ENCODE peak calls at places on chromosome 19, in five cellular contexts. One of them, this sample, is unnamed.

GRCh38 chr19:8041553-8041952 is 11.0 kb upstream of the CCL25 start:
- DNase-seq in IMR-90: no peak
- DNase-seq in HepG2: no peak
- DNase-seq in A549: no peak
- DNase-seq in K562: no peak
- DNase-seq in this sample: no peak

GRCh38 chr19:35063940-35064818 is 22.7 kb downstream of the HPN start:
- DNase-seq in IMR-90: peak
- DNase-seq in K562: no peak
- DNase-seq in A549: peak
- DNase-seq in HepG2: no peak
- DNase-seq in this sample: no peak

GRCh38 chr19:13099073-13099999 is 3.3 kb downstream of the LYL1 start:
- DNase-seq in K562: peak
- DNase-seq in IMR-90: no peak
- DNase-seq in A549: no peak
- DNase-seq in HepG2: no peak
- DNase-seq in this sample: no peak

GRCh38 chr19:15584541-15585115 is 30.4 kb upstream of the CYP4F8 start:
- DNase-seq in K562: peak
- DNase-seq in HepG2: peak
- DNase-seq in A549: peak
- DNase-seq in IMR-90: peak
- DNase-seq in this sample: peak

GRCh38 chr19:607301-608154 is 17.8 kb downstream of the HCN2 start:
- DNase-seq in HepG2: no peak
- DNase-seq in IMR-90: no peak
- DNase-seq in A549: no peak
- DNase-seq in K562: no peak
- DNase-seq in this sample: no peak

GRCh38 chr19:18795540-18795939 is 4.4 kb upstream of the COMP start:
- DNase-seq in IMR-90: no peak
- DNase-seq in HepG2: no peak
- DNase-seq in K562: no peak
- DNase-seq in A549: no peak
- DNase-seq in this sample: no peak

GRCh38 chr19:6587093-6587820 is 3.7 kb downstream of the CD70 start:
- DNase-seq in K562: peak
- DNase-seq in IMR-90: no peak
- DNase-seq in A549: no peak
- DNase-seq in HepG2: no peak
- DNase-seq in this sample: peak

GRCh38 chr19:8569066-8569761 is 8.0 kb downstream of the MYO1F start:
- DNase-seq in K562: peak
- DNase-seq in A549: peak
- DNase-seq in HepG2: no peak
- DNase-seq in IMR-90: peak
- DNase-seq in this sample: no peak

GRCh38 chr19:29823581-29824330 is 12.0 kb downstream of the CCNE1 start:
- DNase-seq in IMR-90: no peak
- DNase-seq in HepG2: no peak
- DNase-seq in A549: no peak
- DNase-seq in K562: no peak
- DNase-seq in this sample: no peak

GRCh38 chr19:18871543-18871942 is 24.4 kb downstream of the CERS1 start:
- DNase-seq in HepG2: no peak
- DNase-seq in IMR-90: no peak
- DNase-seq in A549: no peak
- DNase-seq in K562: peak
- DNase-seq in this sample: no peak

GRCh38 chr19:31908486-31909255 is 436.7 kb upstream of the ZNF507 start:
- DNase-seq in A549: no peak
- DNase-seq in HepG2: no peak
- DNase-seq in IMR-90: no peak
- DNase-seq in K562: no peak
- DNase-seq in this sample: no peak

GRCh38 chr19:42166336-42166735 is 34.1 kb upstream of the POU2F2 start:
- DNase-seq in K562: no peak
- DNase-seq in A549: no peak
- DNase-seq in HepG2: no peak
- DNase-seq in IMR-90: no peak
- DNase-seq in this sample: no peak

GRCh38 chr19:32387701-32388392 is 17.7 kb upstream of the DPY19L3 start:
- DNase-seq in A549: no peak
- DNase-seq in HepG2: no peak
- DNase-seq in IMR-90: peak
- DNase-seq in K562: no peak
- DNase-seq in this sample: no peak

GRCh38 chr19:40721936-40722661 is 5.2 kb downstream of the ITPKC start:
- DNase-seq in A549: no peak
- DNase-seq in HepG2: no peak
- DNase-seq in IMR-90: peak
- DNase-seq in K562: no peak
- DNase-seq in this sample: no peak

GRCh38 chr19:11264452-11265176 is 2.3 kb upstream of the DOCK6 start:
- DNase-seq in IMR-90: no peak
- DNase-seq in K562: peak
- DNase-seq in HepG2: peak
- DNase-seq in A549: peak
- DNase-seq in this sample: no peak

GRCh38 chr19:34319785-34320184 is 45.2 kb upstream of the GPI start:
- DNase-seq in K562: peak
- DNase-seq in IMR-90: peak
- DNase-seq in HepG2: no peak
- DNase-seq in A549: no peak
- DNase-seq in this sample: no peak

GRCh38 chr19:12726988-12727316 is 3.2 kb upstream of the TNPO2 start:
- DNase-seq in A549: no peak
- DNase-seq in IMR-90: no peak
- DNase-seq in HepG2: no peak
- DNase-seq in K562: peak
- DNase-seq in this sample: no peak

GRCh38 chr19:19324059-19324755 is 3.6 kb downstream of the MAU2 start:
- DNase-seq in IMR-90: no peak
- DNase-seq in A549: no peak
- DNase-seq in K562: no peak
- DNase-seq in HepG2: no peak
- DNase-seq in this sample: no peak

GRCh38 chr19:54871713-54872112 is 2.3 kb upstream of the FCAR start:
- DNase-seq in IMR-90: no peak
- DNase-seq in HepG2: no peak
- DNase-seq in K562: no peak
- DNase-seq in A549: no peak
- DNase-seq in this sample: no peak

GRCh38 chr19:42024622-42025111 is 30.6 kb upstream of the ATP1A3 start:
- DNase-seq in A549: no peak
- DNase-seq in IMR-90: peak
- DNase-seq in K562: no peak
- DNase-seq in HepG2: no peak
- DNase-seq in this sample: no peak

GRCh38 chr19:36106441-36106840 is 4.5 kb upstream of the OVOL3 start:
- DNase-seq in HepG2: no peak
- DNase-seq in IMR-90: no peak
- DNase-seq in A549: no peak
- DNase-seq in K562: no peak
- DNase-seq in this sample: no peak

GRCh38 chr19:48964205-48965032 is 690 bp upstream of the FTL start:
- DNase-seq in A549: peak
- DNase-seq in HepG2: peak
- DNase-seq in K562: peak
- DNase-seq in IMR-90: peak
- DNase-seq in this sample: no peak
- TF ChIP-seq MAFK in A549: no peak
- TF ChIP-seq MAFK in HepG2: no peak
- TF ChIP-seq MAFK in K562: no peak
- TF ChIP-seq MAFK in IMR-90: no peak
- TF ChIP-seq MAFK in this sample: no peak

GRCh38 chr19:48395499-48395898 is 2.0 kb downstream of the GRIN2D start:
- DNase-seq in HepG2: no peak
- DNase-seq in IMR-90: no peak
- DNase-seq in K562: no peak
- DNase-seq in A549: no peak
- DNase-seq in this sample: no peak

GRCh38 chr19:48394331-48395169 is 1.1 kb downstream of the GRIN2D start:
- DNase-seq in IMR-90: no peak
- DNase-seq in HepG2: no peak
- DNase-seq in A549: peak
- DNase-seq in K562: no peak
- DNase-seq in this sample: peak

GRCh38 chr19:48395170-48395455 is 1.6 kb downstream of the GRIN2D start:
- DNase-seq in A549: no peak
- DNase-seq in K562: no peak
- DNase-seq in HepG2: no peak
- DNase-seq in IMR-90: no peak
- DNase-seq in this sample: no peak

GRCh38 chr19:48393196-48393558 is 291 bp upstream of the GRIN2D start:
- DNase-seq in HepG2: no peak
- DNase-seq in K562: no peak
- DNase-seq in A549: peak
- DNase-seq in IMR-90: no peak
- DNase-seq in this sample: no peak

DNA sequence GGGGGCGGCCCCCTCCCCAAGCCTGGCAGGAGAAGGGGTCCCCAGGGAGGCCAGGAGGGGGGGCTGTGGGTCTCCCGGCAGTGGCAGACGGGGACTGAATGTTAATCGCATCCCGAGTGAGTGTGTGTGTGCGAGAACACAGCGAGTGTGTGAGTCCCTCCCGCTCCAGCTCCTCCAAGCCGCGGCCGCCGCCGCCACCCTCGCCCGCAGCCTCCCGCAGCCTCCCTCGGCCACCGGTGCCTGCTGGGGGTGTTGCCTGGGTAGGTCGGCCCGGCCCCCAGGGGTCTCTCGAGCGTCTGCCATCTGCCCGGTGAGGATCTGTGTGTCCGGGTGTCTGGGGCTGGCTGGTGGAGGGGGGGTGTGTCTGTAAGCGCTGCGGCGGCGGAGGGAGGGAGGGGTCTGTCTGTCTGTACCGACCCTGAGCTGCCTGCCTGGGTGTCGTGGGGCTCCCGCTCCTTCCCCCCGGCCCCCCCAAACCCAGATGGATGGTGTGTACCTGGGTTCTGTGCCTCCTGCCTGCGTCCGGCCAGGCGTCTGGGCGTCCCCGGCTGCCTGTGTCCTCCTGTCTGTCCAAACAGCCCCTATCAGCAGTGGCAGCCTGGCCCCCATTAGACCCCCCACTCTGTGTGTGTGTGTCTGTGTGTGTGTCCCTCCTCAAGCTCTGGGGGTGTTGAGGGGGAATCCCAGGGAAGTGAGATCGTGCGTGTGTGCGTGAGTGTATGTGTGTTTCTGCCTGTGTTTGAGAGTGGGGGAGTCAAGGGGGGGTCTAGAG is at the start of gene GRIN2D:
- DNase-seq in IMR-90: peak
- DNase-seq in K562: peak
- DNase-seq in HepG2: no peak
- DNase-seq in A549: peak
- DNase-seq in this sample: peak
- TF ChIP-seq MAFK in IMR-90: no peak
- TF ChIP-seq MAFK in K562: no peak
- TF ChIP-seq MAFK in HepG2: no peak
- TF ChIP-seq MAFK in A549: no peak
- TF ChIP-seq MAFK in this sample: no peak

GRCh38 chr19:50190439-50190891 is 13.0 kb upstream of the MYH14 start:
- DNase-seq in A549: no peak
- DNase-seq in HepG2: no peak
- DNase-seq in K562: no peak
- DNase-seq in IMR-90: no peak
- DNase-seq in this sample: no peak
- TF ChIP-seq MAFK in A549: no peak
- TF ChIP-seq MAFK in HepG2: no peak
- TF ChIP-seq MAFK in K562: no peak
- TF ChIP-seq MAFK in IMR-90: no peak
- TF ChIP-seq MAFK in this sample: no peak

DNA sequence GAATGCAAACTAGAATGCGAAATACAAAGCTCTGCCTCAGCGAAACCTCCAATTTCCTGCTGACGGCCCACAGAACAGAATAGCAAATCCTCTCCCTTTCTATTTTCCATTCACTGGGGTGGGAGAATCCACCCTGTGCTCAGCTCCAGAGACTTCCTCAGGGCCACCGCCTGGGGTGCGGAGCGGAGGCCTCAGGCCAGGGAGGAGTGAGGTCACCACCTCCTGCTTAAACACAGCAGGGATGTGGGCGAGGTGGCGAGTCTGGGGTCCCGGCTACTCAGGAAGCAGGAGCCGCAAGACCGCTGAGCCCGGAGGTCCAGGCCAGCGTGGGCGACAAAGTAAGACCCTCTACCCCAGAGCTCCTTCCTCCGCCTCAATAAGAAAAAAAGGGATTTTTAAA is 666 bp upstream of the ZNF320 start:
- DNase-seq in IMR-90: no peak
- DNase-seq in HepG2: no peak
- DNase-seq in K562: no peak
- DNase-seq in A549: no peak
- DNase-seq in this sample: peak
- TF ChIP-seq MAFK in IMR-90: no peak
- TF ChIP-seq MAFK in HepG2: no peak
- TF ChIP-seq MAFK in K562: no peak
- TF ChIP-seq MAFK in A549: no peak
- TF ChIP-seq MAFK in this sample: no peak

GRCh38 chr19:58228584-58229254 is at the start of gene ZNF544:
- DNase-seq in IMR-90: peak
- DNase-seq in A549: peak
- DNase-seq in K562: peak
- DNase-seq in HepG2: peak
- DNase-seq in this sample: no peak
- TF ChIP-seq MAFK in IMR-90: no peak
- TF ChIP-seq MAFK in A549: no peak
- TF ChIP-seq MAFK in K562: no peak
- TF ChIP-seq MAFK in HepG2: no peak
- TF ChIP-seq MAFK in this sample: no peak

GRCh38 chr19:45400192-45400591 is 4.7 kb downstream of the PPP1R13L start:
- DNase-seq in HepG2: no peak
- DNase-seq in A549: no peak
- DNase-seq in IMR-90: no peak
- DNase-seq in K562: no peak
- DNase-seq in this sample: no peak
- TF ChIP-seq MAFK in HepG2: no peak
- TF ChIP-seq MAFK in A549: no peak
- TF ChIP-seq MAFK in IMR-90: no peak
- TF ChIP-seq MAFK in K562: no peak
- TF ChIP-seq MAFK in this sample: no peak

DNA sequence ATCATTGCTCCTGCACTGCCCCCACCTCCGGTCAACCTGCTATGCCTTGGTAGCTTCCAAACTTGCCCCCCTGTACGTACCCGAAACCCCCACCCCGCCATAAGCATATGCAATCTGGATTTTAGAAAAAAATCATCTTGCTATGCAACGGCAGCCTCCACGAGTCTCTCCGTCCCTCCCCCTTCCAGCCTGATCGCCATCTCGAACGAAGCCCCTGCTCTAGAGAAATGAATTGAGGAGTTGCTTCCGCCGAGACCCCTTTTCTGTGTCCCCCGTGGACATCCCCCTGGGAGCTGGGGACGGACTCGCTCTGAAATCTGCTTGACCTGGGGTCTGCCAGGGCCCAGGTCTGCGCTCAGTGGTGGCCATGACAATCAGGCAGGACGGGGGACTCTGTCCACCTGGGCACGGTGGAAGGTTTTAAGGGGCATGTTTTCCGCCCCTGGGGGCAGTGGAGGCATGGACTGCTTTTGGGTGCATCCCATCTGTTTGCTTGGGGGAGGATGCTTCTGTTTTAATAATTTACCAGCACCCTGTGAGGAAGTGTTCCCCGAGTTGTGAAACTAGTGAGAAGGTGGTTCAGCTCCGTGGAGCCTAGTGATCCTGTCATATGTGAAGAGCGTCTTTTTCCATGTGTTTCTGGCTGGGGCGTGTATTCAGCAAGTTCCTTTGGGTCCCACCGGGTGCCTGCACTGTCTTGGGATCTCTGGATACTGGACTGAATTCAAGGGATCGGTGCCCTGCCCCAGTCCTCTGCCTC is 1.0 kb downstream of the KDM4B start:
- DNase-seq in IMR-90: no peak
- DNase-seq in A549: no peak
- DNase-seq in HepG2: no peak
- DNase-seq in K562: peak
- DNase-seq in this sample: peak
- TF ChIP-seq MAFK in IMR-90: no peak
- TF ChIP-seq MAFK in A549: no peak
- TF ChIP-seq MAFK in HepG2: no peak
- TF ChIP-seq MAFK in K562: no peak
- TF ChIP-seq MAFK in this sample: no peak